ENCODE peak calls at places on chromosome 20, in five cellular contexts. A, I, B, O and P are unnamed samples.

GRCh38 chr20:47989957-47990356 is 204.7 kb upstream of the SULF2 start:
- DNase-seq in A (no peak), I (no peak), B (no peak), O (peak), P (no peak)

GRCh38 chr20:25254986-25255680 is 7.2 kb downstream of the PYGB start:
- DNase-seq in A (no peak), I (peak), B (no peak), O (peak), P (no peak)

GRCh38 chr20:22807646-22808045 is 223.3 kb upstream of the FOXA2 start:
- DNase-seq in A (no peak), I (peak), B (no peak), O (peak), P (no peak)

GRCh38 chr20:24382775-24383174 is 86.7 kb upstream of the SYNDIG1 start:
- DNase-seq in A (no peak), I (peak), B (no peak), O (peak), P (no peak)

GRCh38 chr20:62831854-62832211 is 15.0 kb downstream of the COL9A3 start:
- DNase-seq in A (no peak), I (no peak), B (no peak), O (peak), P (no peak)

GRCh38 chr20:25544316-25544715 is 41.0 kb downstream of the NINL start:
- DNase-seq in A (no peak), I (no peak), B (no peak), O (no peak), P (no peak)

GRCh38 chr20:32971703-32972161 is 32.5 kb downstream of the SUN5 start:
- DNase-seq in A (peak), I (no peak), B (no peak), O (no peak), P (peak)

GRCh38 chr20:36273414-36274247 is 32.5 kb upstream of the DLGAP4 start:
- DNase-seq in A (no peak), I (no peak), B (no peak), O (peak), P (peak)

GRCh38 chr20:11919571-11919970 is 1.9 kb downstream of the BTBD3 start:
- DNase-seq in A (no peak), I (no peak), B (no peak), O (no peak), P (no peak)

GRCh38 chr20:24981750-24982149 is 10.8 kb downstream of the APMAP start:
- DNase-seq in A (no peak), I (no peak), B (no peak), O (no peak), P (peak)

GRCh38 chr20:32979201-32979998 is 24.8 kb downstream of the SUN5 start:
- DNase-seq in A (no peak), I (no peak), B (no peak), O (no peak), P (peak)

GRCh38 chr20:5913166-5913565 is 37.2 kb downstream of the TRMT6 start:
- DNase-seq in A (no peak), I (no peak), B (no peak), O (no peak), P (no peak)

GRCh38 chr20:34472246-34472925 is 43.8 kb upstream of the DYNLRB1 start:
- DNase-seq in A (no peak), I (no peak), B (peak), O (no peak), P (no peak)

GRCh38 chr20:62875419-62876355 is 14.1 kb upstream of the TCFL5 start:
- DNase-seq in A (no peak), I (peak), B (peak), O (peak), P (peak)

GRCh38 chr20:51333971-51334370 is 208.5 kb downstream of the NFATC2 start:
- DNase-seq in A (no peak), I (no peak), B (no peak), O (no peak), P (no peak)

GRCh38 chr20:34753706-34754461 is 49.7 kb downstream of the TP53INP2 start:
- DNase-seq in A (no peak), I (no peak), B (no peak), O (no peak), P (no peak)

GRCh38 chr20:53952528-53953096 is 117.8 kb downstream of the BCAS1 start:
- DNase-seq in A (no peak), I (no peak), B (no peak), O (no peak), P (no peak)

GRCh38 chr20:51402201-51402600 is 140.3 kb downstream of the NFATC2 start:
- DNase-seq in A (no peak), I (no peak), B (no peak), O (no peak), P (no peak)

GRCh38 chr20:63323298-63323820 is 30.4 kb downstream of the COL20A1 start:
- DNase-seq in A (no peak), I (no peak), B (peak), O (no peak), P (peak)

GRCh38 chr20:62292115-62292514 is 10.7 kb upstream of the ADRM1 start:
- DNase-seq in A (no peak), I (no peak), B (no peak), O (no peak), P (no peak)

GRCh38 chr20:23652371-23652770 is 14.6 kb upstream of the CST3 start:
- DNase-seq in A (no peak), I (no peak), B (no peak), O (no peak), P (no peak)

GRCh38 chr20:62928246-62928939 is 2.1 kb upstream of the DIDO1 start:
- DNase-seq in A (no peak), I (no peak), B (no peak), O (no peak), P (no peak)

GRCh38 chr20:62652051-62652893 is 10.0 kb downstream of the SLCO4A1 start:
- DNase-seq in A (peak), I (peak), B (peak), O (peak), P (peak)

GRCh38 chr20:62045529-62046277 is 20.0 kb downstream of the TAF4 start:
- DNase-seq in A (no peak), I (no peak), B (no peak), O (no peak), P (no peak)

GRCh38 chr20:7673841-7674240 is 266.4 kb downstream of the HAO1 start:
- DNase-seq in A (no peak), I (no peak), B (no peak), O (no peak), P (no peak)

GRCh38 chr20:40749985-40750506 is 61.0 kb upstream of the MAFB start:
- DNase-seq in A (no peak), I (no peak), B (no peak), O (no peak), P (no peak)

DNA sequence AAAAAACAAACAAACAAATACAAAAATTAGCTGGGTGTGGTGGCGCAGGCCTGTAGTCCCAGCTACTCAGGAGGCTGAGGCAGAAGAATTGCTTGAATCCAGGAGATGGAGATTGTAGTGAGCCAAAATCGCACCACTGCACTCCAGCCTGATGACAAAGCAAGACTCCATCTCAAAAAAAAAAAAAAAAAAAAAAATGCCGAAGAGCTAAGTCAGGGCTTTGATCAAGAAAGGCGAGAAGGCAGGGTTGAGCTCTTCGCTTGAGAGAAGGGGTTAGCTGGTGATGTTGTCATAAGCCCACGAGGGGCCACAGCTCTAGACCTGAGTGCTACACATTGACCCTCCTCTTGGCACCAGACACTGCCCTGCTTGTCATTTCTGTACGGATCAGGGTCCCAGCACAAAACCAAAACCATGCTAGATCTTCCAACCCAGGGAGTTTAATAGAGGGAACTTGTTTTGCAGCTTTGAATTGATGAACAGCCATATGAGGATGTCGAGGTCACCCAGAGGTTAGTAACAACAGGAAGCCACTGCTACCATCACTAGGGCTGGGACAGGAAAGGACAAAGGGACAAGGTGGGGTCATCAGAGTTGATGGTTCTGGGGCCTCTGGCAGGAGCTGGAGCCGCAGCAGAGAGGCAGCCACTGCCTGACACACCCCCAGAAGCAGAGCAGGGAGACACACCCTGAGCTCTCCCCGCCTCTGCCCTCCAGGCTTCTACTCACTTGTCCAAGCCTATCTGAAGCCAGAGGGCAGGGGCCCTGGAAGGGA is 122.7 kb downstream of the SNX5 start:
- DNase-seq in A (no peak), I (no peak), B (no peak), O (no peak), P (peak)
- TF ChIP-seq POLR2AphosphoS5 in A (no peak), I (no peak), B (no peak), O (no peak), P (no peak)

GRCh38 chr20:45768479-45768878 is 23.2 kb downstream of the WFDC3 start:
- DNase-seq in A (no peak), I (no peak), B (no peak), O (no peak), P (no peak)

GRCh38 chr20:45774933-45775332 is 16.8 kb downstream of the WFDC3 start:
- DNase-seq in A (no peak), I (no peak), B (no peak), O (no peak), P (no peak)

GRCh38 chr20:45772693-45773092 is 19.0 kb downstream of the WFDC3 start:
- DNase-seq in A (no peak), I (no peak), B (no peak), O (no peak), P (no peak)

GRCh38 chr20:45775411-45775810 is 16.3 kb downstream of the WFDC3 start:
- DNase-seq in A (no peak), I (no peak), B (no peak), O (no peak), P (no peak)

DNA sequence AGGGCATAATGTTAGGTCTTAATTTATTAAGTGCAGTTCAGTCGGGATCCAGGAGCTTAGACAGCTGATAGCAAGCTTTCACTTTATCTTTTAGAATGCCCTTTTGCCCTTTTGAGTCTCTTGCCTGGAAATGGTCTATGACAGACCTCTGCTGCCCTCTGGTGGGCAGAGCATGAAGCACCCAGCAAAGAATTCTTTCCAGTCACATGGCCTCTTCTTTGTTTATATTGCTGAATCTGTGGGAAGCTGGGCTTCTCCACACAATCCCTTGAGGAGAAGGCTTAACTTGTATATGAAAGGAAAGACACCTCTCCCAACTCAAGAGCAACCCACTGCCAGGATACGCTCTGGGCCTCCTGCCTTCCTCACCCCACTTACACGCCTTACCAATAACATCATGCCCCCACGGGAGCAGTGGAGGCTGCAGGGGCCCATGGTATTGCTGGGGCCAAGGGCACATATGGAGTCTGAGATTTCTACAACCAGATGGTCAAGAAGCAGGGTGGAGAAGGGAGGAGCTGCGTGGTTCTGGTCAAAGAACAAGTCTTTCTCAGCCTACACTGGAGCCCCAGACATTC is 20.4 kb downstream of the WFDC3 start:
- DNase-seq in A (peak), I (peak), B (peak), O (peak), P (peak)
- TF ChIP-seq EP300 in A (no peak), I (peak), B (no peak), O (no peak), P (no peak)

DNA sequence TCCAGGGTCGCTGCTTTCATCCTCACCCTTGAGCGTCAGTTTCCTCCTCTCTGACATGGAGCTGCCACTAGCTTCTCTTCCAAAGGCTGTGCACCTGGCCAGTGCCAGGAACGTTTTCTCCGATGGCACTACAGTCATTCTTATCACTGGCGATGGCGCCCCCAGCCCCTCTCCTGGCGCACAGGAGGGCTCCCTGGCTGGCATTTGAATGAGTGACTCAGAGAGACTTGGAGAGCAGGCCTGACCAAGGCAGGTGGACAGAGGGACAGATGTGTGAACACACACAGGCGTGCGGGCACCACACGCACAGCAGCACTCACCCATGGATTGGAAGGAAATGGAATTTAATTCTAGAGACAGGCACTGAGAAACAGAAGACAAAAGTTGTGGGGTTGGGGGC is 77.6 kb downstream of the SRC start:
- DNase-seq in A (no peak), I (no peak), B (no peak), O (no peak), P (no peak)
- TF ChIP-seq POLR2AphosphoS5 in A (no peak), I (no peak), B (no peak), O (no peak), P (no peak)

DNA sequence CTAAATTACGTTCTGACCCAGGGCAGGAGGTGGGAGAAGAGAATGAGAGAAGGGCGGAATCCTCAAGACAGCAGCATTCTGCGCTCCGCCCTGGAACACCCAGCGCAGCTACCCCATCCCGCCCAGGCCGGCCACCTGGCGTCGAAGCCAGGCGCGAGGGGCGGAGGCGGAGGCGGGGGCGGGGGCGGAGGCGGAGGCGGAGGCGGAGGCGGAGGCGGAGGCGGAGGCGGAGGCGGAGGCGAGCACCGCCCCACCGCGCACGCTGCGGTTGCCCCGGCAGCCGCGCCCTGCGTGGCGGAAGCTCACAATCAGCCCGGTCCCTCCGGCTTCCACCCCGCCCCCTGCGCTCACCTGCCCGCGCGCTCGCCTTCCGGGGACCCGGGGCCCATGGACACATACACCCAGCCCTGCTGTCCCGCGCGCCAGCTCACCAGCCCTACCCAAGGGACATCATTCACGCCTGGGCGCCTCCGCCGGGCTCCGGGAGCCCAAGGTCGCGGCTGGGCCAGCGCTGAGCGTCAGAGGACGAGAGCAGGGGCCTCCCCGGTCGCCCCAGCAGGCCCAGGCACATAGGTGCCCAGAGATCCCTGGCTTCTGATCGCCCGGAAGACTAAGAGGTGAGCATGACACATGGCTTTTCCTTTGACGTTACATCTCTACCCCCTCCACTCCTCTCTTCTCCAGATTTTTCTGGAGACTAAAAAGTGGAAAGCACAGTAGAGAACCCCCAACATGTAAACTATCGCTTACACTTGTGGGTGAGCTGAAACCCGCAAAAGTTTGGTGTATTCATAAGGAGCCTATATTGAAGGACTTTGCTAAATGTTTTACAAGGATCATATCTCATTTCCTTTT is at the start of gene ANKEF1:
- DNase-seq in A (no peak), I (peak), B (peak), O (peak), P (peak)
- TF ChIP-seq EP300 in A (no peak), I (no peak), B (no peak), O (no peak), P (no peak)

GRCh38 chr20:2663887-2664719 is at the start of gene IDH3B:
- DNase-seq in A (no peak), I (peak), B (peak), O (peak), P (peak)
- TF ChIP-seq POLR2AphosphoS5 in A (peak), I (peak), B (peak), O (peak), P (peak)

GRCh38 chr20:2524435-2525272 is 11.7 kb upstream of the TMC2 start:
- DNase-seq in A (peak), I (peak), B (peak), O (peak), P (peak)
- TF ChIP-seq EP300 in A (no peak), I (no peak), B (no peak), O (no peak), P (no peak)

DNA sequence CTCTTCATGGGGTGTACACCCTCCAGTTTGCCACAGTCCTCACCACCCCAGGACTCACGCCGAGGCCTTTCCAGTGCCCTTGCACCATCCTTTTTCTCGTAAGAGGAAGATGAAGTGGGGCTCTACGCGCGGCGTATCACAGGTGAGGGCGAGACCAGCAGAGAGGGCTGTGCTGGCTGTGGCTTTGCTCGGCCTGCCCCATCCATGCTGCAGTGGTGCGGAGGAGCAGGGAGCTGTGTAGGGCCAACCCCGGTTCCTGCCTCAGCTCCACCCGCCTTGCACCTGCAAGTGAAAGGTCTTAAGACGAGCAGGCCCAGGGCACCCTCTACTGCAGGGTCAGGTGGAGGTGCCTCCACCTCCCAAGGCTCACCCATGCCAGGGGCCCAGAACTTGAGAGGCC is 24.1 kb downstream of the RBCK1 start:
- DNase-seq in A (no peak), I (no peak), B (no peak), O (no peak), P (no peak)
- TF ChIP-seq POLR2AphosphoS5 in A (no peak), I (no peak), B (no peak), O (no peak), P (no peak)

GRCh38 chr20:39676236-39676635 is 714.1 kb downstream of the DHX35 start:
- DNase-seq in A (no peak), I (no peak), B (no peak), O (no peak), P (no peak)
- TF ChIP-seq EP300 in A (no peak), I (no peak), B (no peak), O (no peak), P (no peak)

GRCh38 chr20:9837634-9838033 is 1.2 kb downstream of the PAK5 start:
- DNase-seq in A (no peak), I (no peak), B (no peak), O (no peak), P (no peak)

GRCh38 chr20:9835302-9835701 is 3.6 kb downstream of the PAK5 start:
- DNase-seq in A (no peak), I (no peak), B (no peak), O (no peak), P (no peak)

GRCh38 chr20:9838035-9838377 is 870 bp downstream of the PAK5 start:
- DNase-seq in A (no peak), I (no peak), B (no peak), O (peak), P (no peak)

GRCh38 chr20:9839626-9840025 is 750 bp upstream of the PAK5 start:
- DNase-seq in A (no peak), I (no peak), B (no peak), O (no peak), P (no peak)

DNA sequence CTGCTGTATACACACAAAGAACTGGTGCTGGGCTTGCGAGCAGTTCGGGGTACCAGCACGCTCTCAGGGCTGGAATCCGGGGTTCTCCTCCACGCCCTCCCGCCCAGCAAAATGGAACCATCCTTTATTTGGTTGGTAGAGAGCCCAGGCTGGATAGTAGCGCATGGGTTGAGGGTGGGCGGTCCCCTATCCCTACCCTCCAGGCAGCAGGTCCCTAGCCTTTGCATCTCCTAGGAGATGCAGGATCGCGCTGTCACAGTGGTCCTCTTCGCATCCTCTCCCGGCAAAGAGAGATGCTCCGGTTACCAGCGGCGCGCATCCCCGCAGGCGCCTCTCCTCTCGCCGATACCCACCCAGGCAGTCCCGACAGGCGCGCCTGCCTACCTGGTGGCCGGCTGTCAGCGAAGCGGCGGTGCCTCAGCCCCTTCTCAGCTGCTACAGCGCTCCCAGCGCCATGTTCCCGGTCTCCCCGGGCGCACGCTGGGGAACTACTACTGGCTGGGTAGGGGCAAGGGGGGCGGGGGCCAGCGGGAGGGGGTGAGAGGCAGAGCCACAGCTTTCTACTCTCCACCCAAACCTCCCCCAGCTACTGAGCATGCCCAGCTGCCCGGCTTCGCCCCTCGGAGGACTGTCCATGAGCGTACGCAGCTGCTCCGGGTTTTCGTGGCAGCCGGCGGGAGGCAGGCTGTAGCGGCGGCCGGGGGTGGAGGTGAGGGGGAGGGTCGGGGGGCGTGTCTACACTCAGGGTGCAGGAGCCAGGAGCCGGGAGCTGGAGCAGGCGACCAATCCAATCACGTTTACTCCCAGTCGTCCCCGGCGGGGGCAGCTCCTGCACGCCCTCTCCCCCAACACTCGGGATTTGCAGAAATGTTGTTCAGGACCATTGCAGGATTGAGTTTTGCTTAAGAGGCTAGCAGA is at the start of gene PAK5:
- DNase-seq in A (no peak), I (peak), B (no peak), O (peak), P (no peak)
- TF ChIP-seq POLR2AphosphoS5 in A (no peak), I (no peak), B (no peak), O (no peak), P (no peak)